ENCODE peak calls at places on chromosome 4, in nine cellular contexts. F, S, O, V, A, U, G, W and I are unnamed samples.

GRCh38 chr4:112522389-112522788 is 6.4 kb upstream of the NEUROG2 start:
- ATAC-seq in F (no peak), S (no peak), O (no peak), V (no peak), A (no peak), U (no peak), G (no peak), W (no peak), I (no peak)

GRCh38 chr4:23023666-23024065 is 330.9 kb downstream of the GBA3 start:
- ATAC-seq in F (no peak), S (no peak), O (no peak), V (no peak), A (no peak), U (no peak), G (no peak), W (no peak), I (no peak)

GRCh38 chr4:40870076-40870624 is 120.4 kb downstream of the NSUN7 start:
- ATAC-seq in F (no peak), S (no peak), O (no peak), V (no peak), A (no peak), U (no peak), G (no peak), W (no peak), I (no peak)

GRCh38 chr4:176313596-176314341 is 6.0 kb upstream of the SPCS3 start:
- ATAC-seq in F (no peak), S (no peak), O (no peak), V (no peak), A (no peak), U (no peak), G (no peak), W (no peak), I (no peak)

GRCh38 chr4:159229164-159229563 is 126.3 kb downstream of the RAPGEF2 start:
- ATAC-seq in F (no peak), S (peak; percentile 31), O (peak; percentile 84), V (no peak), A (peak; percentile 89), U (peak; percentile 76), G (no peak), W (peak; percentile 28), I (no peak)

GRCh38 chr4:45350438-45350837 is 624.1 kb upstream of the GNPDA2 start:
- ATAC-seq in F (no peak), S (no peak), O (no peak), V (no peak), A (peak; percentile 59), U (no peak), G (no peak), W (peak; percentile 47), I (no peak)

GRCh38 chr4:174317531-174317930 is 33.8 kb downstream of the CEP44 start:
- ATAC-seq in F (no peak), S (no peak), O (no peak), V (no peak), A (no peak), U (no peak), G (no peak), W (no peak), I (no peak)

GRCh38 chr4:119735136-119735770 is 106.6 kb upstream of the PDE5A start:
- ATAC-seq in F (no peak), S (peak; percentile 57), O (no peak), V (no peak), A (no peak), U (peak; percentile 73), G (no peak), W (peak; percentile 47), I (no peak)

GRCh38 chr4:148074462-148074861 is 342.6 kb downstream of the ARHGAP10 start:
- ATAC-seq in F (no peak), S (no peak), O (no peak), V (no peak), A (no peak), U (no peak), G (no peak), W (no peak), I (no peak)

GRCh38 chr4:75251547-75251946 is 262.7 kb downstream of the RCHY1 start:
- ATAC-seq in F (no peak), S (no peak), O (no peak), V (no peak), A (no peak), U (no peak), G (no peak), W (no peak), I (peak; percentile 90)

GRCh38 chr4:40225497-40225896 is 28.7 kb downstream of the RHOH start:
- ATAC-seq in F (no peak), S (no peak), O (no peak), V (peak; percentile 13), A (no peak), U (no peak), G (peak; percentile 5), W (no peak), I (no peak)

GRCh38 chr4:26861434-26862186 is 969 bp downstream of the STIM2 start:
- ATAC-seq in F (peak; percentile 24), S (peak; percentile 24), O (peak; percentile 50), V (peak; percentile 30), A (peak; percentile 44), U (peak; percentile 42), G (peak; percentile 32), W (no peak), I (peak; percentile 68)

GRCh38 chr4:83112678-83113428 is 1.7 kb downstream of the PLAC8 start:
- ATAC-seq in F (peak; percentile 26), S (no peak), O (peak; percentile 84), V (peak; percentile 7), A (no peak), U (no peak), G (peak; percentile 12), W (no peak), I (no peak)

GRCh38 chr4:12928751-12929150 is 555.4 kb downstream of the RAB28 start:
- ATAC-seq in F (no peak), S (no peak), O (no peak), V (no peak), A (no peak), U (no peak), G (no peak), W (no peak), I (no peak)